ENCODE peak calls at places on chromosome 3, in seven cellular contexts. One of them, this sample, is unnamed.

GRCh38 chr3:69205385-69205784 is 83.0 kb upstream of the LMOD3 start:
- DNase-seq in HepG2: no peak
- DNase-seq in cardiac muscle cell: no peak
- DNase-seq in spleen: no peak
- DNase-seq in mammary epithelial cell: no peak
- DNase-seq in IMR-90: no peak
- DNase-seq in tibial nerve: no peak
- DNase-seq in this sample: no peak

GRCh38 chr3:126621171-126621570 is 33.8 kb downstream of the TXNRD3 start:
- DNase-seq in HepG2: no peak
- DNase-seq in IMR-90: peak
- DNase-seq in cardiac muscle cell: peak
- DNase-seq in mammary epithelial cell: peak
- DNase-seq in spleen: no peak
- DNase-seq in tibial nerve: no peak
- DNase-seq in this sample: peak

GRCh38 chr3:63179862-63180522 is 98.1 kb upstream of the SYNPR start:
- DNase-seq in cardiac muscle cell: no peak
- DNase-seq in IMR-90: no peak
- DNase-seq in tibial nerve: no peak
- DNase-seq in mammary epithelial cell: no peak
- DNase-seq in spleen: no peak
- DNase-seq in HepG2: no peak
- DNase-seq in this sample: no peak

GRCh38 chr3:54780336-54780735 is 147.5 kb downstream of the LRTM1 start:
- DNase-seq in mammary epithelial cell: no peak
- DNase-seq in HepG2: no peak
- DNase-seq in IMR-90: no peak
- DNase-seq in spleen: no peak
- DNase-seq in cardiac muscle cell: no peak
- DNase-seq in tibial nerve: no peak
- DNase-seq in this sample: no peak

GRCh38 chr3:52446631-52447511 is 2.0 kb upstream of the SEMA3G start:
- DNase-seq in mammary epithelial cell: peak
- DNase-seq in HepG2: peak
- DNase-seq in tibial nerve: peak
- DNase-seq in IMR-90: peak
- DNase-seq in cardiac muscle cell: peak
- DNase-seq in spleen: peak
- DNase-seq in this sample: peak

GRCh38 chr3:129888739-129889138 is 4.8 kb downstream of the TMCC1 start:
- DNase-seq in mammary epithelial cell: peak
- DNase-seq in spleen: no peak
- DNase-seq in HepG2: no peak
- DNase-seq in IMR-90: peak
- DNase-seq in cardiac muscle cell: peak
- DNase-seq in tibial nerve: no peak
- DNase-seq in this sample: peak

GRCh38 chr3:186514296-186515002 is 29.7 kb downstream of the CRYGS start:
- DNase-seq in spleen: no peak
- DNase-seq in tibial nerve: no peak
- DNase-seq in HepG2: no peak
- DNase-seq in mammary epithelial cell: peak
- DNase-seq in cardiac muscle cell: no peak
- DNase-seq in IMR-90: no peak
- DNase-seq in this sample: no peak

GRCh38 chr3:47566667-47567066 is 12.0 kb downstream of the CSPG5 start:
- DNase-seq in IMR-90: no peak
- DNase-seq in cardiac muscle cell: no peak
- DNase-seq in tibial nerve: no peak
- DNase-seq in mammary epithelial cell: no peak
- DNase-seq in HepG2: no peak
- DNase-seq in spleen: no peak
- DNase-seq in this sample: no peak

GRCh38 chr3:140176526-140176925 is 241.5 kb downstream of the CLSTN2 start:
- DNase-seq in IMR-90: no peak
- DNase-seq in HepG2: no peak
- DNase-seq in cardiac muscle cell: peak
- DNase-seq in spleen: no peak
- DNase-seq in tibial nerve: no peak
- DNase-seq in mammary epithelial cell: no peak
- DNase-seq in this sample: peak

GRCh38 chr3:117651271-117651670 is 941.7 kb downstream of the TUSC7 start:
- DNase-seq in HepG2: no peak
- DNase-seq in IMR-90: no peak
- DNase-seq in mammary epithelial cell: no peak
- DNase-seq in cardiac muscle cell: no peak
- DNase-seq in spleen: no peak
- DNase-seq in tibial nerve: no peak
- DNase-seq in this sample: no peak

GRCh38 chr3:94159062-94159726 is 96.3 kb downstream of the NSUN3 start:
- DNase-seq in spleen: no peak
- DNase-seq in mammary epithelial cell: peak
- DNase-seq in cardiac muscle cell: peak
- DNase-seq in HepG2: peak
- DNase-seq in tibial nerve: peak
- DNase-seq in IMR-90: peak
- DNase-seq in this sample: peak

GRCh38 chr3:186959029-186959624 is 28.8 kb downstream of the ST6GAL1 start:
- DNase-seq in mammary epithelial cell: no peak
- DNase-seq in tibial nerve: no peak
- DNase-seq in spleen: no peak
- DNase-seq in HepG2: no peak
- DNase-seq in IMR-90: no peak
- DNase-seq in cardiac muscle cell: no peak
- DNase-seq in this sample: no peak

GRCh38 chr3:64187065-64187959 is 38.0 kb downstream of the PRICKLE2 start:
- DNase-seq in HepG2: peak
- DNase-seq in cardiac muscle cell: peak
- DNase-seq in IMR-90: peak
- DNase-seq in tibial nerve: no peak
- DNase-seq in spleen: no peak
- DNase-seq in mammary epithelial cell: peak
- DNase-seq in this sample: peak

GRCh38 chr3:61371123-61371522 is 119.9 kb upstream of the FHIT start:
- DNase-seq in tibial nerve: no peak
- DNase-seq in HepG2: peak
- DNase-seq in spleen: no peak
- DNase-seq in IMR-90: no peak
- DNase-seq in cardiac muscle cell: peak
- DNase-seq in mammary epithelial cell: no peak
- DNase-seq in this sample: peak

GRCh38 chr3:153731036-153731435 is 390.2 kb upstream of the ARHGEF26 start:
- DNase-seq in HepG2: no peak
- DNase-seq in mammary epithelial cell: no peak
- DNase-seq in tibial nerve: no peak
- DNase-seq in spleen: no peak
- DNase-seq in cardiac muscle cell: no peak
- DNase-seq in IMR-90: no peak
- DNase-seq in this sample: no peak

GRCh38 chr3:114498779-114499370 is 205.0 kb downstream of the TIGIT start:
- DNase-seq in IMR-90: peak
- DNase-seq in spleen: no peak
- DNase-seq in tibial nerve: no peak
- DNase-seq in cardiac muscle cell: peak
- DNase-seq in HepG2: peak
- DNase-seq in mammary epithelial cell: peak
- DNase-seq in this sample: peak

GRCh38 chr3:64871237-64871636 is 183.4 kb upstream of the ADAMTS9 start:
- DNase-seq in tibial nerve: no peak
- DNase-seq in HepG2: no peak
- DNase-seq in IMR-90: no peak
- DNase-seq in cardiac muscle cell: no peak
- DNase-seq in mammary epithelial cell: no peak
- DNase-seq in spleen: no peak
- DNase-seq in this sample: no peak

GRCh38 chr3:23659274-23659673 is 146.5 kb upstream of the UBE2E1 start:
- DNase-seq in spleen: no peak
- DNase-seq in mammary epithelial cell: no peak
- DNase-seq in cardiac muscle cell: no peak
- DNase-seq in IMR-90: no peak
- DNase-seq in HepG2: no peak
- DNase-seq in tibial nerve: no peak
- DNase-seq in this sample: no peak

GRCh38 chr3:151196441-151196840 is 6.6 kb downstream of the GPR171 start:
- DNase-seq in mammary epithelial cell: no peak
- DNase-seq in HepG2: no peak
- DNase-seq in tibial nerve: no peak
- DNase-seq in IMR-90: no peak
- DNase-seq in spleen: no peak
- DNase-seq in cardiac muscle cell: no peak
- DNase-seq in this sample: no peak

GRCh38 chr3:37852771-37853170 is 8.9 kb upstream of the CTDSPL start:
- DNase-seq in IMR-90: no peak
- DNase-seq in cardiac muscle cell: no peak
- DNase-seq in spleen: peak
- DNase-seq in tibial nerve: no peak
- DNase-seq in mammary epithelial cell: no peak
- DNase-seq in HepG2: no peak
- DNase-seq in this sample: no peak

GRCh38 chr3:64460877-64461276 is 226.9 kb downstream of the ADAMTS9 start:
- DNase-seq in mammary epithelial cell: no peak
- DNase-seq in cardiac muscle cell: peak
- DNase-seq in IMR-90: peak
- DNase-seq in spleen: no peak
- DNase-seq in tibial nerve: no peak
- DNase-seq in HepG2: no peak
- DNase-seq in this sample: peak

DNA sequence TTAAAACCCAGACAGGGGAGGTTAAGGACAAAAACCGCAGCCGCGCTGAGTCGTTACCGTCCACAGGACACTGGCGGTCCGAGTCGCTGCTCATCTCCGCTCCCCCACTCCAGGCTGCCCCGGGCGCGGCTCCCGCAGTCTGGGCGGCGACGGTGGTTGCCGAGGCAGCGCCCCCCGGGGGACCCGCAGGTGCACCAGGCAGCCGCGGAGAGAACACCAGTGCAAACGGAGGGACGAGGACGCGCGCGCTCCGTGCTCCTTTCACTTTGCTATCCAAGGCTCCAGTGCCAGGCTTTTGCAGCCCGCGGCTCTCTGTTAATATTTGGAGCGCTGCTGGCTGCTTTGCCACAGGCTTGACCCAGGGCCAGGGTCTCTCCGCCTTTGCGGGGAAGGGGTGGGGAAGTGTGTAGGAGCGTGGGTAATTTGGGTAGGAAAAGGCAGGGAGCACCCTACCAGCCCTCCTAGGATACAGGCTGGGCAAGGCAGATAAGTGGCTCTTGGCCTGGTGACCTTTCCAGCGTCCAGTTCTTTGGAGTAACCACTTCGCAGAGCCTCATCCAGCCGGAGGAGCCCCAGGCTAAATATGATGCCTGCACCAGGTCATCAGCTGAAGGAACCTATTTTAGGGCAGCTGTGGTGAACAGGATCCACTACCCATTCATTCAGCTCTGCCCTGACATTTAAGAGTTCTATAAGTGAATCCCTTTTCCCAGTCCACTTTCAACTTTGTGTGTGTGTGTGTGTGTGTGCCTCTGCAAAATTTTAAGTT is at the start of gene GADL1:
- DNase-seq in HepG2: no peak
- DNase-seq in cardiac muscle cell: peak
- DNase-seq in mammary epithelial cell: peak
- DNase-seq in tibial nerve: peak
- DNase-seq in spleen: peak
- DNase-seq in IMR-90: peak
- DNase-seq in this sample: peak
- TF ChIP-seq CTCF in HepG2: peak
- TF ChIP-seq CTCF in cardiac muscle cell: no peak
- TF ChIP-seq CTCF in mammary epithelial cell: no peak
- TF ChIP-seq CTCF in tibial nerve: no peak
- TF ChIP-seq CTCF in spleen: no peak
- TF ChIP-seq CTCF in IMR-90: no peak
- TF ChIP-seq CTCF in this sample: no peak

DNA sequence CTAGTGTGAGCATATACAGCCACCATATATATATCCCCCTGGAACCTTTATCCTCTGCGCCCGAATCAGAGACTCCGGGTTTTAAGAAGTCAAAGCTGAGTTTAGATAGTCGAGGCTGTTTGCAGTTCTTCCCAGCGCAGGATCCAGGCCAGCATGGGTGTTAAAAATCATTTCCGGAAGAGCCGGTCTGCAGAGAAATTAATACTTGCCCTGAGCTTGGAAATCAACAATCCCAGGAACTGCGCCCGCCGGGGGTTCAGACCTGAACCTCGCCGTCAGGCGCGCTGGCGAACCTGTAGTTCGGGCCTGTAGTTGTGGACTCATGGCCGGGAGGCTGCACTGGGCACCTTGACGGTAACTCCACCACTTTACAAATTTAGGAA is 2.3 kb downstream of the SHOX2 start:
- DNase-seq in tibial nerve: peak
- DNase-seq in HepG2: no peak
- DNase-seq in IMR-90: no peak
- DNase-seq in mammary epithelial cell: no peak
- DNase-seq in spleen: no peak
- DNase-seq in cardiac muscle cell: no peak
- DNase-seq in this sample: peak
- H3K4me3 ChIP-seq in tibial nerve: peak
- H3K4me3 ChIP-seq in HepG2: no peak
- H3K4me3 ChIP-seq in IMR-90: no peak
- H3K4me3 ChIP-seq in mammary epithelial cell: no peak
- H3K4me3 ChIP-seq in spleen: no peak
- H3K4me3 ChIP-seq in cardiac muscle cell: no peak
- H3K4me3 ChIP-seq in this sample: peak

DNA sequence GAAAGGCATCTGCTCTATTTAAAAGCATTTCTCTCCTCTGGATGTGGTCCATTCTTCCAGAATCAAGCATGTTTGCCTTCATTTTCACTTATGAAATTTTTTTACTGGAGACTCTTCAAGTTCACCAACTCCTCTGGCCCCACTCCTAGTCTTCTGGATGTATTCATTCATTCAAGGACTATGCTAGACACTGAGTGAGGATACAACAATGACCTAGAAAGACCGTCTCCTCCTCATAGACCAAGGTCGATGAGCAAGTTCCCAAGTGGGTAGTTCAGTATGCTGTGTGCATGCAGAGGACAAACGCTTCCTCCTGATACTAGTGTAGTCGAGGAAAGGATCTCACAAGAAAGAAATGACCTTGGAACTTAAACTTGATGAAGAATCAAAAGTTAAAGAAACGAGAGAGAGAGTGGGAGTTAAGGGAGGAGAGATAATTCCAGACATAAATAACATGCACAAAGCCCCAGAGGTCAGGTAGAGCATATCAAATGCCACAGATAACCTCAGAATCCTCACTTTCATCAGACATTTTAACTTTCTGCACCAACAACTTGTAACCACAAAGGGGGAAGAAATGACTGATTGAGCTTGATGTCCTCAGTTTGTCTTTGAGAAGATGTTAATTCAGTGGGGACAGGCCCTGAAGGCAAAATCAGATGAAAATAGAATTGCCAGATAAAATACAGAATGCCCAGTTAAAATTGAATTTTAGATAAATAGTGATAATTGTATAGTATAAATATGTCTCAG is 149.4 kb downstream of the IMPG2 start:
- DNase-seq in HepG2: no peak
- DNase-seq in mammary epithelial cell: no peak
- DNase-seq in tibial nerve: no peak
- DNase-seq in IMR-90: no peak
- DNase-seq in spleen: no peak
- DNase-seq in cardiac muscle cell: no peak
- DNase-seq in this sample: no peak
- TF ChIP-seq CTCF in HepG2: no peak
- TF ChIP-seq CTCF in mammary epithelial cell: no peak
- TF ChIP-seq CTCF in tibial nerve: no peak
- TF ChIP-seq CTCF in IMR-90: no peak
- TF ChIP-seq CTCF in spleen: no peak
- TF ChIP-seq CTCF in cardiac muscle cell: no peak
- TF ChIP-seq CTCF in this sample: no peak

GRCh38 chr3:43285644-43286043 is 696 bp upstream of the SNRK start:
- DNase-seq in mammary epithelial cell: no peak
- DNase-seq in HepG2: no peak
- DNase-seq in spleen: peak
- DNase-seq in cardiac muscle cell: no peak
- DNase-seq in IMR-90: no peak
- DNase-seq in tibial nerve: no peak
- DNase-seq in this sample: no peak
- H3K4me3 ChIP-seq in mammary epithelial cell: no peak
- H3K4me3 ChIP-seq in HepG2: peak
- H3K4me3 ChIP-seq in spleen: peak
- H3K4me3 ChIP-seq in cardiac muscle cell: peak
- H3K4me3 ChIP-seq in IMR-90: no peak
- H3K4me3 ChIP-seq in tibial nerve: peak
- H3K4me3 ChIP-seq in this sample: peak